ENCODE peak calls at places on chromosomes 6 and 20, in ten cellular contexts. U is suprapubic skin, N is sigmoid colon, A is tibial nerve, P is H1, X is A549, R is transverse colon, C is ovary, B is SK-N-SH, S is GM12878. M is an unnamed sample.

GRCh38 chr6:25883536-25883935 is 9.5 kb upstream of the SLC17A3 start:
- DNase-seq in X (no peak), P (no peak), B (no peak), R (no peak), A (no peak), U (no peak), N (no peak), S (no peak), C (no peak), M (no peak)

GRCh38 chr20:35454881-35455609 is at the start of gene CEP250:
- DNase-seq in S (peak; percentile 88), R (peak; percentile 95), P (peak; percentile 96), N (peak; percentile 96), B (peak; percentile 96), U (peak; percentile 96), X (peak; percentile 94), A (peak; percentile 87), C (peak; percentile 96), M (peak; percentile 95)

GRCh38 chr6:166624275-166624674 is 2.8 kb downstream of the RPS6KA2 start:
- DNase-seq in C (no peak), S (no peak), B (no peak), X (no peak), U (no peak), N (peak; percentile 79), A (peak; percentile 73), R (no peak), P (no peak), M (no peak)

GRCh38 chr20:8964944-8965562 is 103.8 kb upstream of the PLCB4 start:
- DNase-seq in U (no peak), X (no peak), B (no peak), N (no peak), A (no peak), P (no peak), R (no peak), S (no peak), C (no peak), M (no peak)

GRCh38 chr6:36979343-36979742 is 6.7 kb downstream of the MTCH1 start:
- DNase-seq in U (no peak), P (no peak), R (peak; percentile 45), S (no peak), C (peak; percentile 79), A (peak; percentile 60), N (peak; percentile 87), X (peak; percentile 25), B (peak; percentile 63), M (peak; percentile 57)

GRCh38 chr6:33696538-33697518 is 14.7 kb downstream of the UQCC2 start:
- DNase-seq in A (no peak), C (peak; percentile 73), S (no peak), X (no peak), U (no peak), N (no peak), R (no peak), B (peak; percentile 40), P (no peak), M (peak; percentile 77)

GRCh38 chr6:170007468-170008240 is 256.2 kb downstream of the ERMARD start:
- DNase-seq in S (no peak), R (no peak), A (no peak), P (no peak), N (peak; percentile 46), C (no peak), B (peak; percentile 82), X (no peak), U (peak; percentile 35), M (no peak)

GRCh38 chr6:118663993-118664985 is 12.9 kb upstream of the CEP85L start:
- DNase-seq in A (no peak), P (no peak), S (no peak), B (no peak), X (no peak), N (no peak), C (no peak), U (no peak), R (no peak), M (no peak)

GRCh38 chr6:169811521-169812256 is 60.3 kb downstream of the ERMARD start:
- DNase-seq in X (no peak), R (no peak), C (no peak), A (no peak), U (peak; percentile 53), B (no peak), S (no peak), N (no peak), P (no peak), M (no peak)

GRCh38 chr20:45406260-45407066 is 1.6 kb upstream of the DBNDD2 start:
- DNase-seq in C (peak; percentile 81), P (peak; percentile 78), U (no peak), A (peak; percentile 41), N (peak; percentile 91), B (peak; percentile 80), R (peak; percentile 84), S (no peak), X (peak; percentile 25), M (peak; percentile 71)

GRCh38 chr20:60254901-60255411 is 296.7 kb downstream of the CDH26 start:
- DNase-seq in X (no peak), B (peak; percentile 70), S (no peak), P (no peak), N (no peak), U (no peak), C (no peak), A (peak; percentile 12), R (no peak), M (no peak)

GRCh38 chr6:33759887-33760629 is 13.4 kb upstream of the IP6K3 start:
- DNase-seq in P (no peak), B (no peak), U (no peak), R (no peak), S (no peak), N (no peak), C (no peak), X (no peak), A (no peak), M (no peak)

GRCh38 chr20:32465092-32465900 is 107.2 kb downstream of the ASXL1 start:
- DNase-seq in U (no peak), B (no peak), S (no peak), N (peak; percentile 92), R (peak; percentile 94), A (no peak), C (peak; percentile 57), X (peak; percentile 88), P (no peak), M (peak; percentile 90)

GRCh38 chr6:109081516-109081915 is 13.1 kb downstream of the SESN1 start:
- DNase-seq in U (no peak), C (no peak), P (no peak), N (no peak), R (no peak), S (no peak), X (no peak), B (no peak), A (no peak), M (no peak)

GRCh38 chr20:41956316-41957050 is 338.3 kb upstream of the CHD6 start:
- DNase-seq in X (peak; percentile 21), R (no peak), N (no peak), A (no peak), B (peak; percentile 31), U (no peak), C (no peak), S (no peak), P (no peak), M (no peak)

GRCh38 chr6:116450769-116451740 is 10.1 kb upstream of the CALHM6 start:
- DNase-seq in N (no peak), X (no peak), C (no peak), B (no peak), S (peak; percentile 52), R (peak; percentile 12), U (no peak), P (no peak), A (no peak), M (peak; percentile 50)

GRCh38 chr20:52747736-52748135 is 224.4 kb upstream of the TSHZ2 start:
- DNase-seq in N (no peak), X (peak; percentile 7), P (no peak), B (peak; percentile 30), S (no peak), R (no peak), A (no peak), C (no peak), U (no peak), M (no peak)

GRCh38 chr20:13533946-13534345 is 104.8 kb downstream of the TASP1 start:
- DNase-seq in P (no peak), X (no peak), R (no peak), N (no peak), U (no peak), S (no peak), C (no peak), A (no peak), B (no peak), M (no peak)

GRCh38 chr6:75094614-75095321 is 111.1 kb downstream of the COL12A1 start:
- DNase-seq in B (no peak), N (no peak), C (no peak), X (peak; percentile 9), U (no peak), P (no peak), R (no peak), S (no peak), A (no peak), M (no peak)
- TF ChIP-seq EP300 in B (no peak), N (no peak), C (peak; percentile 24), X (no peak), U (no peak), P (no peak), R (no peak), S (no peak), A (no peak), M (no peak)

DNA sequence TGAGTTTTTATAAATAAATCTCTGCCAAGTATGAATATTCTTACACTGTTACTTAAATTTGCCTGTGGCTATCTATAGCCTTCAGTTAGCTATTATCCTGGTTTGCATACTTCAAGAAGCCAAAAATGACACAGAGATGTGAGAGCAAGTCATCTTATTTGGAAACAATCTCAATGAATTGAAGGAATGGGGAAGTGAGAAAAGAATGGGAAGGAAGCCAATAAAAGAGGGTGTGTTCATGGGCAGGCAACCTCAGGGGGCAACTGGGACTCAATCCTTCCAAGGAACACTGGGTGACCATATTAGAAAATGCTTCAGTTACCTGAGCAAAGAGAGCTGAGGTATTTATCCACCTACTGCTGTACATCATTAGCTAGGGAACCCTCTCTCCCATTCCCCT is 9.9 kb downstream of the HAO1 start:
- DNase-seq in U (no peak), B (no peak), C (no peak), A (no peak), R (no peak), X (no peak), S (no peak), P (no peak), N (no peak), M (no peak)
- TF ChIP-seq EP300 in U (no peak), B (no peak), C (no peak), A (no peak), R (no peak), X (no peak), S (no peak), P (no peak), N (no peak), M (no peak)

GRCh38 chr6:41584668-41585205 is 38.6 kb downstream of the FOXP4 start:
- DNase-seq in A (no peak), U (no peak), N (no peak), R (peak; percentile 49), X (no peak), C (no peak), S (no peak), P (peak; percentile 72), B (no peak), M (peak; percentile 77)
- TF ChIP-seq EP300 in A (no peak), U (no peak), N (no peak), R (no peak), X (no peak), C (no peak), S (no peak), P (peak; percentile 57), B (no peak), M (no peak)

GRCh38 chr20:11569163-11569562 is 348.5 kb upstream of the BTBD3 start:
- DNase-seq in U (no peak), R (no peak), X (peak; percentile 13), P (peak; percentile 53), A (no peak), C (no peak), B (no peak), S (no peak), N (no peak), M (no peak)
- TF ChIP-seq EP300 in U (no peak), R (no peak), X (no peak), P (no peak), A (no peak), C (no peak), B (no peak), S (no peak), N (no peak), M (no peak)